ENCODE peak calls at places on chromosomes 6 and 20, in five cellular contexts. G, P, B, C and W are unnamed samples.

GRCh38 chr20:25686081-25687077 is 10.3 kb downstream of the ZNF337 start:
- DNase-seq in G (no peak), P (no peak), B (no peak), C (no peak), W (no peak)

GRCh38 chr20:6708010-6708409 is 59.5 kb upstream of the BMP2 start:
- DNase-seq in G (no peak), P (peak), B (peak), C (peak), W (no peak)

GRCh38 chr6:84549912-84550311 is 214.5 kb downstream of the TBX18 start:
- DNase-seq in G (no peak), P (no peak), B (peak), C (no peak), W (no peak)

GRCh38 chr6:76770166-76770565 is 693.1 kb downstream of the HTR1B start:
- DNase-seq in G (no peak), P (no peak), B (no peak), C (no peak), W (no peak)

GRCh38 chr6:145086197-145086596 is 649.1 kb downstream of the EPM2A start:
- DNase-seq in G (no peak), P (no peak), B (peak), C (no peak), W (no peak)

GRCh38 chr6:1917628-1918371 is 308.1 kb downstream of the FOXC1 start:
- DNase-seq in G (no peak), P (peak), B (peak), C (peak), W (peak)

GRCh38 chr20:50663095-50663821 is 28.1 kb downstream of the RIPOR3 start:
- DNase-seq in G (no peak), P (no peak), B (no peak), C (no peak), W (peak)

GRCh38 chr6:33317418-33317667 is 201 bp downstream of the ZBTB22 start:
- DNase-seq in G (no peak), P (no peak), B (no peak), C (no peak), W (no peak)

GRCh38 chr6:166820070-166820469 is 136.3 kb downstream of the RNASET2 start:
- DNase-seq in G (no peak), P (no peak), B (no peak), C (no peak), W (no peak)

GRCh38 chr6:3747100-3747737 is 4.3 kb downstream of the PXDC1 start:
- DNase-seq in G (no peak), P (no peak), B (no peak), C (no peak), W (no peak)

GRCh38 chr20:50551288-50551687 is 41.1 kb downstream of the PTPN1 start:
- DNase-seq in G (no peak), P (no peak), B (no peak), C (peak), W (peak)

GRCh38 chr6:3237761-3238662 is 10.6 kb upstream of the TUBB2B start:
- DNase-seq in G (no peak), P (no peak), B (no peak), C (no peak), W (no peak)

GRCh38 chr6:161192636-161193411 is 81.0 kb downstream of the AGPAT4 start:
- DNase-seq in G (no peak), P (no peak), B (no peak), C (no peak), W (no peak)

GRCh38 chr20:50699688-50700087 is 8.3 kb upstream of the RIPOR3 start:
- DNase-seq in G (no peak), P (no peak), B (no peak), C (no peak), W (no peak)

GRCh38 chr20:50506270-50506579 is 4.0 kb upstream of the PTPN1 start:
- DNase-seq in G (no peak), P (no peak), B (no peak), C (no peak), W (no peak)

GRCh38 chr6:147870745-147871144 is 362.3 kb downstream of the SAMD5 start:
- DNase-seq in G (no peak), P (no peak), B (no peak), C (no peak), W (no peak)

GRCh38 chr20:12201289-12201991 is 283.7 kb downstream of the BTBD3 start:
- DNase-seq in G (no peak), P (no peak), B (peak), C (peak), W (no peak)

GRCh38 chr20:50834599-50835005 is 39.7 kb downstream of the BCAS4 start:
- DNase-seq in G (no peak), P (no peak), B (peak), C (peak), W (no peak)

GRCh38 chr6:87277123-87277522 is 45.3 kb upstream of the SMIM8 start:
- DNase-seq in G (no peak), P (no peak), B (peak), C (peak), W (no peak)

GRCh38 chr6:152680879-152681517 is 16.7 kb upstream of the MYCT1 start:
- DNase-seq in G (no peak), P (no peak), B (no peak), C (no peak), W (no peak)

GRCh38 chr6:6970851-6971250 is 136.9 kb upstream of the RREB1 start:
- DNase-seq in G (no peak), P (no peak), B (no peak), C (no peak), W (no peak)

GRCh38 chr20:32353848-32354496 is 4.2 kb upstream of the ASXL1 start:
- DNase-seq in G (no peak), P (no peak), B (no peak), C (no peak), W (no peak)
- H3K27ac ChIP-seq in G (no peak), P (peak), B (peak), C (no peak), W (no peak)

DNA sequence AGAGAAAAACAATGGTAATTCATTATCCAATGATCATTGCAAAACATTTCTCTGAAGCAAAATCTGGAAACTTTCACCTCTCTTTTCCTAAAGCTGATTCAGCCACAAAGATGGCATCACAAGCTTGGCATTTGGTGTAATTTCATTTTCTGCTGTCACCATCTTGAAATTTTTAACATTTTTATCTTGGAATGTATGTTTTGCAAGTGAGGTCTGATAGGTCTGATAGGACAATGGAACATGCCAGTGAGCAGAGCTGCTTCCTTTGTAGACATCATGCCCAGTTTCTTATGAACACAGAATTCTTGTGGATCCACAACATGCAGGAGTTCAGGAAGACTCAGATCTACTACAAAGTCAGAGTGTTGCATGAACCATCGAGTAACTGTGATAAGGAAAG is 969.6 kb downstream of the EYS start:
- DNase-seq in G (no peak), P (no peak), B (no peak), C (no peak), W (no peak)
- H3K4me3 ChIP-seq in G (no peak), P (no peak), B (no peak), C (no peak), W (no peak)

GRCh38 chr6:118307581-118307980 is 240.5 kb upstream of the PLN start:
- DNase-seq in G (no peak), P (no peak), B (no peak), C (no peak), W (no peak)
- H3K27ac ChIP-seq in G (no peak), P (no peak), B (no peak), C (no peak), W (no peak)

GRCh38 chr6:108563292-108563691 is 2.6 kb downstream of the FOXO3 start:
- DNase-seq in G (no peak), P (no peak), B (peak), C (no peak), W (no peak)
- H3K4me3 ChIP-seq in G (peak), P (peak), B (peak), C (peak), W (peak)

GRCh38 chr6:42762950-42763349 is 17.0 kb upstream of the TBCC start:
- DNase-seq in G (no peak), P (no peak), B (no peak), C (no peak), W (no peak)
- H3K27ac ChIP-seq in G (no peak), P (no peak), B (no peak), C (no peak), W (no peak)

GRCh38 chr6:25053875-25054371 is 118.2 kb upstream of the RIPOR2 start:
- DNase-seq in G (no peak), P (no peak), B (peak), C (peak), W (no peak)

GRCh38 chr6:25051083-25051482 is 115.3 kb upstream of the RIPOR2 start:
- DNase-seq in G (no peak), P (no peak), B (no peak), C (no peak), W (no peak)

GRCh38 chr6:25050356-25050755 is 114.6 kb upstream of the RIPOR2 start:
- DNase-seq in G (no peak), P (peak), B (peak), C (peak), W (peak)

GRCh38 chr6:25054469-25054868 is 118.7 kb upstream of the RIPOR2 start:
- DNase-seq in G (no peak), P (peak), B (peak), C (peak), W (no peak)

DNA sequence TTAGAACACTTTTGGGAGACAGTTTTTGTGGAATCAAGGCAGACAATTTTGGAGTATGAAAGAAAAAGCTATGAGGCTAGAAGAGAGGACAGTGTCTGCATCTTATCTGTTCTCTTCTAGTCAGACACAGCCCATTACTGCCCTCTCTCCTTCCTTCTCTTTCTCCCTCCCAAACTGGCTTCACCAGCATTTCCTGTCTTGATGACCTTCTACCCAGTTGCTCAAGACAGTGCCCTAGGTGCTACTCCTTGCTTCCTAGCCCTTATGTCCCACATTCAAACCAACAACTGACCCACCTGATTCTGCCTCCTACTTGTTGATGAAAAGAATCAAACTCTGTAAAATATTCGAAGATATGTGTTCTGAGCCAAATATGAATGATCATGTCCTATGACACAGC is 116.4 kb upstream of the RIPOR2 start:
- DNase-seq in G (no peak), P (no peak), B (no peak), C (no peak), W (no peak)
- H3K4me3 ChIP-seq in G (no peak), P (no peak), B (no peak), C (no peak), W (peak)

GRCh38 chr20:34557936-34558319 is 590 bp upstream of the MAP1LC3A start:
- DNase-seq in G (no peak), P (no peak), B (peak), C (no peak), W (no peak)
- H3K27ac ChIP-seq in G (peak), P (peak), B (peak), C (peak), W (peak)

GRCh38 chr6:13813621-13814175 is 659 bp downstream of the MCUR1 start:
- DNase-seq in G (no peak), P (peak), B (peak), C (peak), W (no peak)

GRCh38 chr6:13811627-13812358 is 2.6 kb downstream of the MCUR1 start:
- DNase-seq in G (no peak), P (no peak), B (no peak), C (no peak), W (no peak)

GRCh38 chr6:13812359-13812642 is 2.1 kb downstream of the MCUR1 start:
- DNase-seq in G (no peak), P (no peak), B (no peak), C (no peak), W (no peak)

GRCh38 chr6:13814176-13814937 is at the start of gene MCUR1:
- DNase-seq in G (no peak), P (peak), B (peak), C (peak), W (peak)

GRCh38 chr6:13813011-13813410 is 1.3 kb downstream of the MCUR1 start:
- DNase-seq in G (no peak), P (no peak), B (peak), C (no peak), W (no peak)
- H3K4me3 ChIP-seq in G (peak), P (peak), B (peak), C (no peak), W (peak)

GRCh38 chr6:34385793-34386195 is 6.7 kb downstream of the NUDT3 start:
- DNase-seq in G (no peak), P (no peak), B (no peak), C (no peak), W (no peak)

GRCh38 chr6:34384305-34385153 is 7.9 kb downstream of the NUDT3 start:
- DNase-seq in G (no peak), P (no peak), B (no peak), C (no peak), W (no peak)

GRCh38 chr6:34383171-34383631 is 9.3 kb downstream of the NUDT3 start:
- DNase-seq in G (no peak), P (peak), B (peak), C (peak), W (no peak)

GRCh38 chr6:34381086-34381485 is 11.4 kb downstream of the NUDT3 start:
- DNase-seq in G (no peak), P (no peak), B (peak), C (peak), W (no peak)

GRCh38 chr6:34383651-34384304 is 8.7 kb downstream of the NUDT3 start:
- DNase-seq in G (no peak), P (peak), B (peak), C (no peak), W (no peak)
- H3K27ac ChIP-seq in G (peak), P (no peak), B (peak), C (no peak), W (no peak)